ENCODE peak calls at places on chromosomes 16 and 17, in eight cellular contexts. N is right lobe of liver; K is stimulated activated naive CD8-positive, alpha-beta T cell treated with anti-CD3 and anti-CD28 coated beads, Interleukin-15, Interleukin-2, amounts not matched to agents 100 U/mL and 50 U/mL, for 24 hours; M is cardiac muscle cell; E is NCI-H187 treated with DMSO at 0.1 percent for 48 hours; G is esophagus squamous epithelium; V is posterior cingulate gyrus; F is activated CD4-positive, alpha-beta T cell treated with anti-CD3 and anti-CD28 coated beads for 36 hours. X is an unnamed sample.
A peak's percentile ranks its signal among the peaks of the same experiment; 100 is the strongest.

GRCh38 chr16:77785365-77785764 is 3.0 kb upstream of the VAT1L start:
- DNase-seq in N (no peak), K (no peak), M (no peak), E (no peak), G (no peak), V (no peak), F (no peak), X (no peak)

GRCh38 chr17:17788967-17789366 is 47.8 kb downstream of the SREBF1 start:
- DNase-seq in N (no peak), K (no peak), M (no peak), E (no peak), G (no peak), V (no peak), F (no peak), X (no peak)

GRCh38 chr16:88827727-88828126 is 16.0 kb upstream of the APRT start:
- DNase-seq in N (no peak), K (no peak), M (no peak), E (no peak), G (no peak), V (no peak), F (no peak), X (no peak)

GRCh38 chr16:10113248-10113647 is 69.0 kb downstream of the GRIN2A start:
- DNase-seq in N (no peak), K (no peak), M (no peak), E (no peak), G (no peak), V (no peak), F (no peak), X (no peak)

GRCh38 chr17:49035470-49036269 is 38.5 kb downstream of the IGF2BP1 start:
- DNase-seq in N (peak; percentile 27), K (peak; percentile 57), M (peak; percentile 66), E (no peak), G (no peak), V (no peak), F (peak; percentile 63), X (no peak)

GRCh38 chr17:69473801-69474170 is 59.3 kb downstream of the MAP2K6 start:
- DNase-seq in N (no peak), K (no peak), M (no peak), E (no peak), G (no peak), V (no peak), F (no peak), X (peak; percentile 67)

GRCh38 chr16:57361384-57361783 is 2.8 kb downstream of the CCL22 start:
- DNase-seq in N (peak; percentile 44), K (no peak), M (no peak), E (no peak), G (no peak), V (no peak), F (no peak), X (no peak)

GRCh38 chr17:7327056-7327455 is 2.1 kb downstream of the NEURL4 start:
- DNase-seq in N (no peak), K (no peak), M (no peak), E (no peak), G (no peak), V (no peak), F (no peak), X (no peak)

GRCh38 chr17:76493505-76494167 is 7.6 kb downstream of the RHBDF2 start:
- DNase-seq in N (no peak), K (peak; percentile 47), M (no peak), E (no peak), G (no peak), V (no peak), F (peak; percentile 35), X (no peak)

GRCh38 chr16:80541306-80541694 is 507 bp downstream of the DYNLRB2 start:
- DNase-seq in N (no peak), K (no peak), M (no peak), E (no peak), G (no peak), V (no peak), F (no peak), X (no peak)

GRCh38 chr17:56358651-56359050 is 205.4 kb downstream of the ANKFN1 start:
- DNase-seq in N (no peak), K (no peak), M (no peak), E (no peak), G (no peak), V (no peak), F (no peak), X (peak; percentile 9)

GRCh38 chr17:65800655-65801054 is 239.2 kb upstream of the AXIN2 start:
- DNase-seq in N (no peak), K (no peak), M (no peak), E (no peak), G (no peak), V (no peak), F (no peak), X (peak; percentile 22)

GRCh38 chr16:5007256-5007655 is 26.5 kb downstream of the NAGPA start:
- DNase-seq in N (no peak), K (no peak), M (no peak), E (no peak), G (no peak), V (no peak), F (no peak), X (no peak)

GRCh38 chr16:66084306-66084705 is 282.2 kb upstream of the CDH5 start:
- DNase-seq in N (no peak), K (no peak), M (no peak), E (no peak), G (no peak), V (no peak), F (no peak), X (peak; percentile 34)

GRCh38 chr17:3034578-3034920 is 28.9 kb downstream of the OR1D5 start:
- DNase-seq in N (no peak), K (no peak), M (no peak), E (no peak), G (no peak), V (no peak), F (no peak), X (no peak)

GRCh38 chr17:63696381-63696961 is 3.5 kb downstream of the LIMD2 start:
- DNase-seq in N (no peak), K (peak; percentile 44), M (peak; percentile 47), E (no peak), G (no peak), V (no peak), F (peak; percentile 57), X (no peak)

GRCh38 chr17:45989759-45990158 is 9.3 kb upstream of the STH start:
- DNase-seq in N (no peak), K (no peak), M (no peak), E (no peak), G (no peak), V (no peak), F (no peak), X (no peak)

GRCh38 chr17:63946440-63947363 is 14.6 kb upstream of the CD79B start:
- DNase-seq in N (peak; percentile 55), K (peak; percentile 77), M (peak; percentile 36), E (no peak), G (no peak), V (no peak), F (peak; percentile 79), X (no peak)

GRCh38 chr17:33871720-33872535 is 383.2 kb upstream of the CCL2 start:
- DNase-seq in N (peak; percentile 22), K (peak; percentile 5), M (no peak), E (no peak), G (no peak), V (no peak), F (peak; percentile 17), X (peak; percentile 78)

GRCh38 chr16:87635541-87636049 is 33.3 kb downstream of the JPH3 start:
- DNase-seq in N (peak; percentile 65), K (peak; percentile 79), M (peak; percentile 11), E (no peak), G (peak; percentile 5), V (peak; percentile 78), F (peak; percentile 88), X (peak; percentile 10)

GRCh38 chr16:19884021-19884485 is 595 bp downstream of the GPRC5B start:
- DNase-seq in N (peak; percentile 33), K (no peak), M (no peak), E (no peak), G (no peak), V (no peak), F (peak; percentile 26), X (no peak)

GRCh38 chr17:46978489-46979022 is 497 bp downstream of the RPRML start:
- DNase-seq in N (no peak), K (peak; percentile 23), M (peak; percentile 8), E (no peak), G (no peak), V (no peak), F (peak; percentile 32), X (no peak)

GRCh38 chr17:79212150-79213087 is 137.8 kb downstream of the ENGASE start:
- DNase-seq in N (no peak), K (no peak), M (no peak), E (no peak), G (no peak), V (no peak), F (no peak), X (no peak)

GRCh38 chr17:50615818-50616217 is 18.9 kb upstream of the ABCC3 start:
- DNase-seq in N (no peak), K (no peak), M (no peak), E (no peak), G (no peak), V (no peak), F (no peak), X (no peak)

GRCh38 chr17:79930786-79931516 is 91.7 kb upstream of the CBX4 start:
- DNase-seq in N (no peak), K (no peak), M (no peak), E (no peak), G (no peak), V (no peak), F (no peak), X (no peak)

GRCh38 chr16:23506606-23506994 is 3.7 kb downstream of the GGA2 start:
- DNase-seq in N (no peak), K (no peak), M (no peak), E (no peak), G (no peak), V (no peak), F (no peak), X (no peak)

GRCh38 chr16:2039286-2040030 is 8.2 kb downstream of the NTHL1 start:
- DNase-seq in N (peak; percentile 88), K (no peak), M (peak; percentile 77), E (no peak), G (no peak), V (no peak), F (no peak), X (peak; percentile 16)

GRCh38 chr17:49031965-49032928 is 35.1 kb downstream of the IGF2BP1 start:
- DNase-seq in N (no peak), K (peak; percentile 47), M (peak; percentile 88), E (no peak), G (no peak), V (no peak), F (peak; percentile 62), X (peak; percentile 43)